ENCODE peak calls at places on chromosomes 16 and 17, in eight cellular contexts. L is Panc1, X is adrenal gland, T is ovary, S is esophagus squamous epithelium, P is SK-N-SH, W is omental fat pad, K is neural crest cell. Q is an unnamed sample.

GRCh38 chr17:7864995-7865650 is 7.3 kb downstream of the CYB5D1 start:
- DNase-seq in L (no peak), X (no peak), P (no peak), T (no peak), W (no peak), S (no peak), K (no peak), Q (no peak)

GRCh38 chr17:19386276-19386863 is 620 bp downstream of the MFAP4 start:
- DNase-seq in P (peak; percentile 39), K (no peak), W (peak; percentile 60), L (no peak), X (peak; percentile 86), T (peak; percentile 85), S (no peak), Q (no peak)

GRCh38 chr16:84355149-84355548 is 13.2 kb upstream of the ATP2C2 start:
- DNase-seq in K (no peak), S (no peak), T (no peak), X (no peak), P (no peak), W (no peak), L (no peak), Q (no peak)

GRCh38 chr17:7285679-7286078 is 4.2 kb downstream of the SLC2A4 start:
- DNase-seq in W (no peak), X (no peak), P (no peak), T (no peak), L (no peak), S (no peak), K (no peak), Q (no peak)

GRCh38 chr17:55531053-55531728 is 19.9 kb upstream of the SMIM36 start:
- DNase-seq in P (no peak), T (no peak), L (no peak), W (no peak), S (no peak), K (no peak), X (no peak), Q (no peak)

GRCh38 chr16:67993207-67994036 is 5.9 kb downstream of the DPEP2 start:
- DNase-seq in L (no peak), S (peak; percentile 61), K (peak; percentile 77), P (peak; percentile 96), T (peak; percentile 87), X (peak; percentile 68), W (peak; percentile 57), Q (peak; percentile 87)

GRCh38 chr16:75818491-75818890 is 92.2 kb upstream of the CPHXL start:
- DNase-seq in T (no peak), K (no peak), L (no peak), S (no peak), W (no peak), P (no peak), X (no peak), Q (no peak)

GRCh38 chr16:48969611-48970010 is 312.0 kb downstream of the CBLN1 start:
- DNase-seq in W (no peak), K (no peak), P (no peak), X (no peak), T (no peak), L (no peak), S (no peak), Q (peak; percentile 10)

GRCh38 chr17:28846231-28846630 is 3.6 kb upstream of the FAM222B start:
- DNase-seq in S (no peak), T (no peak), W (no peak), K (no peak), P (no peak), L (no peak), X (no peak), Q (no peak)

GRCh38 chr17:16407911-16408588 is 7.3 kb upstream of the TRPV2 start:
- DNase-seq in K (no peak), L (no peak), X (peak; percentile 52), W (peak; percentile 72), S (no peak), T (peak; percentile 74), P (peak; percentile 76), Q (peak; percentile 66)

GRCh38 chr17:62652251-62653001 is 25.0 kb downstream of the MRC2 start:
- DNase-seq in T (peak; percentile 69), P (peak; percentile 88), L (no peak), K (no peak), X (peak; percentile 54), S (no peak), W (no peak), Q (no peak)

GRCh38 chr16:78695371-78695770 is 595.9 kb downstream of the WWOX start:
- DNase-seq in X (peak; percentile 35), T (no peak), P (no peak), L (no peak), W (no peak), K (no peak), S (no peak), Q (no peak)

GRCh38 chr17:28747046-28747691 is 3.4 kb downstream of the TRAF4 start:
- DNase-seq in K (no peak), T (peak; percentile 38), P (no peak), L (no peak), S (no peak), X (peak; percentile 74), W (no peak), Q (no peak)

GRCh38 chr17:68291836-68292688 is 767 bp downstream of the ARSG start:
- DNase-seq in W (peak; percentile 38), P (peak; percentile 86), S (peak; percentile 73), X (peak; percentile 81), K (peak; percentile 45), T (peak; percentile 73), L (no peak), Q (peak; percentile 66)
- TF ChIP-seq CTCF in W (no peak), P (no peak), S (no peak), X (peak; percentile 19), K (peak; percentile 43), T (no peak), L (no peak), Q (no peak)

GRCh38 chr17:70108166-70108565 is 33.1 kb downstream of the KCNJ16 start:
- DNase-seq in X (no peak), T (no peak), S (no peak), K (no peak), W (no peak), P (no peak), L (no peak), Q (no peak)

GRCh38 chr17:70106551-70106950 is 31.5 kb downstream of the KCNJ16 start:
- DNase-seq in W (no peak), T (no peak), P (no peak), S (no peak), K (no peak), L (no peak), X (no peak), Q (no peak)

GRCh38 chr17:70105641-70106040 is 30.6 kb downstream of the KCNJ16 start:
- DNase-seq in W (no peak), T (no peak), K (no peak), P (no peak), X (no peak), L (no peak), S (no peak), Q (no peak)

GRCh38 chr17:70109497-70109896 is 34.5 kb downstream of the KCNJ16 start:
- DNase-seq in K (no peak), W (no peak), L (no peak), P (no peak), T (no peak), X (peak; percentile 31), S (no peak), Q (no peak)

GRCh38 chr17:70107441-70107840 is 32.4 kb downstream of the KCNJ16 start:
- DNase-seq in T (no peak), L (no peak), W (no peak), S (no peak), X (no peak), P (no peak), K (no peak), Q (no peak)
- TF ChIP-seq CTCF in T (no peak), L (no peak), W (no peak), S (no peak), X (no peak), P (no peak), K (no peak), Q (no peak)

GRCh38 chr17:4393806-4394205 is 27.3 kb upstream of the UBE2G1 start:
- DNase-seq in W (no peak), S (no peak), L (no peak), X (no peak), T (no peak), P (no peak), K (no peak), Q (no peak)

GRCh38 chr17:4394208-4395110 is 28.0 kb upstream of the UBE2G1 start:
- DNase-seq in T (no peak), K (no peak), L (no peak), W (no peak), X (no peak), P (no peak), S (no peak), Q (no peak)

GRCh38 chr17:4395111-4395478 is 28.6 kb upstream of the UBE2G1 start:
- DNase-seq in L (no peak), S (no peak), P (no peak), K (no peak), T (no peak), X (no peak), W (no peak), Q (no peak)

GRCh38 chr17:4397840-4398239 is 31.4 kb upstream of the UBE2G1 start:
- DNase-seq in K (no peak), T (no peak), W (no peak), X (no peak), S (no peak), P (no peak), L (no peak), Q (no peak)
- TF ChIP-seq CTCF in K (no peak), T (no peak), W (no peak), X (no peak), S (no peak), P (no peak), L (no peak), Q (no peak)

GRCh38 chr16:1494711-1495110 is 1.6 kb downstream of the TELO2 start:
- DNase-seq in T (no peak), K (no peak), P (no peak), L (no peak), W (no peak), X (no peak), S (no peak), Q (no peak)

GRCh38 chr16:1493746-1494094 is 560 bp downstream of the TELO2 start:
- DNase-seq in W (no peak), L (no peak), T (no peak), S (no peak), X (no peak), P (no peak), K (no peak), Q (no peak)

GRCh38 chr16:1492923-1493745 is at the start of gene TELO2:
- DNase-seq in T (peak; percentile 89), P (peak; percentile 100), W (peak; percentile 48), K (peak; percentile 81), X (peak; percentile 71), L (peak; percentile 71), S (no peak), Q (peak; percentile 90)

GRCh38 chr16:1495281-1496262 is 2.4 kb downstream of the TELO2 start:
- DNase-seq in K (no peak), S (no peak), P (no peak), L (no peak), W (no peak), T (no peak), X (no peak), Q (no peak)

DNA sequence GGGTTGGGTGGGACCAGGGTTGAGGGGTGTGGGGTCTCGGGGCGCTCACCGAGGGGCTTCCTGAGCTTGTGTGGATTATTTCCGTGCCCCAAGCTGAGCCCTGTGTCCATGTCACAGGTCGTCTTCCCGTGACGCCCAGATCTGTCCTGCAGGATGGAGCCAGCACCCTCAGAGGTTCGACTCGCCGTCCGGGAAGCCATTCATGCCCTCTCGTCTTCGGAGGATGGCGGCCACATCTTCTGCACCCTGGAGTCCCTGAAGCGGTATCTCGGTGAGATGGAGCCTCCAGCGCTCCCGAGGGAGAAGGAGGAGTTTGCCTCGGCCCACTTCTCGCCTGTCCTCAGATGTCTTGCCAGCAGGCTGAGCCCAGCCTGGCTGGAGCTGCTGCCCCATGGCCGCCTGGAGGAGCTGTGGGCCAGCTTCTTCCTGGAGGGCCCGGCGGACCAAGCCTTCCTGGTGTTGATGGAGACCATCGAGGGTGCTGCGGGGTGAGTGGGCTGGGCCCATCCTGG is 1.0 kb downstream of the TELO2 start:
- DNase-seq in T (peak; percentile 69), X (peak; percentile 82), P (peak; percentile 82), W (no peak), L (no peak), S (no peak), K (no peak), Q (no peak)
- TF ChIP-seq CTCF in T (no peak), X (peak; percentile 74), P (peak; percentile 66), W (no peak), L (no peak), S (peak; percentile 31), K (peak; percentile 31), Q (peak; percentile 11)

Q was measured in mesothelial cell of epicardium.